ENCODE peak calls at places on chromosomes 3 and 15, in ten cellular contexts. K is NCI-H1092; S is RPMI7951; W is ecto neural progenitor cell; Q is endothelial cell; F is T-helper 17 cell; M is Jurkat, Clone E6-1; I is stimulated activated CD4-positive, alpha-beta T cell treated with anti-CD3 and anti-CD28 coated beads, Interleukin-12 subunit alpha, Interleukin-12 subunit beta, amount 100 ng/mL, for 48 hours; G is activated T-helper 1 cell treated with anti-CD3 and anti-CD28 coated beads, Interleukin-2, amount 50 U/mL, for 16 hours; L is cardiac muscle cell. Z is an unnamed sample.

GRCh38 chr15:33621156-33621555 is 310.4 kb downstream of the RYR3 start:
- DNase-seq in F (no peak), L (peak), W (no peak), Q (no peak), S (no peak), G (no peak), I (no peak), K (no peak), M (no peak), Z (no peak)

GRCh38 chr15:96046620-96047240 is 283.8 kb upstream of the NR2F2 start:
- DNase-seq in S (peak), L (no peak), W (no peak), K (no peak), Q (no peak), G (no peak), F (no peak), I (no peak), M (no peak), Z (no peak)

GRCh38 chr3:40152482-40153133 is 156.9 kb upstream of the EIF1B start:
- DNase-seq in I (no peak), S (no peak), G (no peak), F (no peak), W (no peak), M (no peak), K (peak), Q (no peak), L (no peak), Z (peak)

GRCh38 chr3:190581041-190581501 is 67.2 kb downstream of the IL1RAP start:
- DNase-seq in L (peak), K (no peak), Q (no peak), M (no peak), S (peak), W (no peak), G (no peak), I (no peak), F (no peak), Z (no peak)

GRCh38 chr3:181056276-181056675 is 66.7 kb upstream of the DNAJC19 start:
- DNase-seq in I (no peak), S (no peak), M (no peak), K (no peak), W (no peak), L (no peak), F (no peak), Q (no peak), G (no peak), Z (no peak)

GRCh38 chr3:73784647-73785420 is 160.1 kb upstream of the PDZRN3 start:
- DNase-seq in G (no peak), S (peak), F (no peak), M (no peak), I (no peak), L (no peak), W (no peak), Q (no peak), K (no peak), Z (no peak)

GRCh38 chr15:92306662-92307061 is 87.0 kb upstream of the ST8SIA2 start:
- DNase-seq in G (no peak), I (no peak), W (no peak), F (no peak), S (peak), K (no peak), Q (peak), L (peak), M (peak), Z (peak)

GRCh38 chr15:56017920-56018319 is 24.5 kb upstream of the NEDD4 start:
- DNase-seq in S (no peak), G (no peak), M (no peak), Q (no peak), W (no peak), F (no peak), I (no peak), K (no peak), L (no peak), Z (no peak)

Z was measured in NCI-H2171.